ENCODE peak calls at places on chromosome X, in four cellular contexts. One of them, this sample, is unnamed.

GRCh38 chrX:48590203-48591103 is 6.8 kb upstream of the WDR13 start:
- DNase-seq in K562: no peak
- DNase-seq in Panc1: no peak
- DNase-seq in H1: no peak
- DNase-seq in this sample: no peak

GRCh38 chrX:153922932-153923857 is 2.9 kb downstream of the ARHGAP4 start:
- DNase-seq in Panc1: no peak
- DNase-seq in H1: no peak
- DNase-seq in K562: no peak
- DNase-seq in this sample: no peak

GRCh38 chrX:126658447-126658846 is 105.8 kb upstream of the DCAF12L1 start:
- DNase-seq in Panc1: no peak
- DNase-seq in K562: no peak
- DNase-seq in H1: no peak
- DNase-seq in this sample: no peak

GRCh38 chrX:122641136-122641535 is 542.9 kb upstream of the GRIA3 start:
- DNase-seq in K562: no peak
- DNase-seq in Panc1: no peak
- DNase-seq in H1: no peak
- DNase-seq in this sample: no peak

GRCh38 chrX:2928127-2928582 is 984 bp downstream of the ARSD start:
- DNase-seq in K562: no peak
- DNase-seq in Panc1: no peak
- DNase-seq in H1: peak
- DNase-seq in this sample: peak

GRCh38 chrX:12790878-12791252 is 347 bp upstream of the PRPS2 start:
- DNase-seq in K562: no peak
- DNase-seq in H1: no peak
- DNase-seq in Panc1: no peak
- DNase-seq in this sample: no peak

GRCh38 chrX:109840585-109840984 is 107.5 kb upstream of the ACSL4 start:
- DNase-seq in Panc1: no peak
- DNase-seq in H1: no peak
- DNase-seq in K562: peak
- DNase-seq in this sample: no peak

GRCh38 chrX:17081535-17081934 is 135.1 kb downstream of the REPS2 start:
- DNase-seq in Panc1: no peak
- DNase-seq in K562: no peak
- DNase-seq in H1: no peak
- DNase-seq in this sample: no peak

GRCh38 chrX:33128048-33128805 is 83.1 kb downstream of the DMD start:
- DNase-seq in H1: no peak
- DNase-seq in Panc1: no peak
- DNase-seq in K562: no peak
- DNase-seq in this sample: no peak

GRCh38 chrX:149720021-149720689 is 8.3 kb downstream of the MAGEA11 start:
- DNase-seq in Panc1: no peak
- DNase-seq in H1: no peak
- DNase-seq in K562: no peak
- DNase-seq in this sample: no peak

GRCh38 chrX:103151799-103152198 is 58.9 kb upstream of the NXF3 start:
- DNase-seq in H1: no peak
- DNase-seq in Panc1: no peak
- DNase-seq in K562: no peak
- DNase-seq in this sample: no peak

GRCh38 chrX:25178555-25178954 is 162.8 kb upstream of the ARX start:
- DNase-seq in K562: no peak
- DNase-seq in Panc1: no peak
- DNase-seq in H1: no peak
- DNase-seq in this sample: no peak

GRCh38 chrX:115367455-115367854 is 77.9 kb downstream of the LUZP4 start:
- DNase-seq in K562: no peak
- DNase-seq in H1: no peak
- DNase-seq in Panc1: no peak
- DNase-seq in this sample: no peak

GRCh38 chrX:39869846-39870601 is 227.7 kb downstream of the BCOR start:
- DNase-seq in Panc1: no peak
- DNase-seq in H1: no peak
- DNase-seq in K562: peak
- DNase-seq in this sample: no peak

GRCh38 chrX:35665311-35665710 is 132.8 kb upstream of the MAGEB16 start:
- DNase-seq in H1: no peak
- DNase-seq in K562: no peak
- DNase-seq in Panc1: no peak
- DNase-seq in this sample: no peak

GRCh38 chrX:45506149-45506768 is 305.6 kb upstream of the DIPK2B start:
- DNase-seq in K562: no peak
- DNase-seq in Panc1: no peak
- DNase-seq in H1: no peak
- DNase-seq in this sample: no peak

GRCh38 chrX:38768079-38768478 is 33.2 kb upstream of the MID1IP1 start:
- DNase-seq in H1: no peak
- DNase-seq in Panc1: peak
- DNase-seq in K562: no peak
- DNase-seq in this sample: no peak

GRCh38 chrX:57178605-57179004 is 41.4 kb upstream of the SPIN2A start:
- DNase-seq in Panc1: no peak
- DNase-seq in K562: no peak
- DNase-seq in H1: no peak
- DNase-seq in this sample: no peak

GRCh38 chrX:117973175-117974075 is 143.2 kb downstream of the KLHL13 start:
- DNase-seq in H1: no peak
- DNase-seq in Panc1: no peak
- DNase-seq in K562: no peak
- DNase-seq in this sample: no peak

GRCh38 chrX:960821-961220 is 251.6 kb downstream of the CRLF2 start:
- DNase-seq in H1: no peak
- DNase-seq in Panc1: no peak
- DNase-seq in K562: no peak
- DNase-seq in this sample: no peak

GRCh38 chrX:18353931-18354368 is 538 bp downstream of the SCML2 start:
- DNase-seq in Panc1: no peak
- DNase-seq in K562: peak
- DNase-seq in H1: no peak
- DNase-seq in this sample: no peak

GRCh38 chrX:132463411-132463810 is 25.4 kb downstream of the MBNL3 start:
- DNase-seq in Panc1: no peak
- DNase-seq in H1: no peak
- DNase-seq in K562: peak
- DNase-seq in this sample: no peak

GRCh38 chrX:997631-998137 is 214.8 kb downstream of the CRLF2 start:
- DNase-seq in Panc1: no peak
- DNase-seq in K562: no peak
- DNase-seq in H1: peak
- DNase-seq in this sample: no peak

GRCh38 chrX:132023896-132024386 is 839 bp downstream of the STK26 start:
- DNase-seq in H1: peak
- DNase-seq in K562: peak
- DNase-seq in Panc1: no peak
- DNase-seq in this sample: peak

GRCh38 chrX:153554519-153555167 is 37.2 kb downstream of the ATP2B3 start:
- DNase-seq in K562: peak
- DNase-seq in H1: no peak
- DNase-seq in Panc1: peak
- DNase-seq in this sample: no peak

GRCh38 chrX:112844250-112844649 is 3.6 kb upstream of the AMOT start:
- DNase-seq in H1: no peak
- DNase-seq in K562: no peak
- DNase-seq in Panc1: no peak
- DNase-seq in this sample: no peak

GRCh38 chrX:1239681-1240142 is 27.3 kb upstream of the CRLF2 start:
- DNase-seq in H1: no peak
- DNase-seq in Panc1: no peak
- DNase-seq in K562: no peak
- DNase-seq in this sample: peak

GRCh38 chrX:73916931-73917657 is 354.1 kb downstream of the CHIC1 start:
- DNase-seq in H1: peak
- DNase-seq in Panc1: no peak
- DNase-seq in K562: no peak
- DNase-seq in this sample: no peak

GRCh38 chrX:38817004-38817703 is 15.9 kb downstream of the MID1IP1 start:
- DNase-seq in Panc1: no peak
- DNase-seq in K562: peak
- DNase-seq in H1: no peak
- DNase-seq in this sample: no peak

GRCh38 chrX:96982159-96982558 is 98.5 kb downstream of the RPA4 start:
- DNase-seq in Panc1: no peak
- DNase-seq in H1: no peak
- DNase-seq in K562: no peak
- DNase-seq in this sample: no peak

GRCh38 chrX:38103857-38104812 is 97.8 kb downstream of the SYTL5 start:
- DNase-seq in K562: no peak
- DNase-seq in Panc1: no peak
- DNase-seq in H1: no peak
- DNase-seq in this sample: no peak

GRCh38 chrX:96004386-96004785 is 680.3 kb upstream of the DIAPH2 start:
- DNase-seq in K562: no peak
- DNase-seq in Panc1: no peak
- DNase-seq in H1: no peak
- DNase-seq in this sample: no peak

GRCh38 chrX:15566244-15566643 is 34.5 kb downstream of the ACE2 start:
- DNase-seq in H1: no peak
- DNase-seq in Panc1: no peak
- DNase-seq in K562: peak
- DNase-seq in this sample: no peak

GRCh38 chrX:26649534-26649933 is 433.6 kb downstream of the MAGEB5 start:
- DNase-seq in K562: peak
- DNase-seq in Panc1: peak
- DNase-seq in H1: no peak
- DNase-seq in this sample: no peak

GRCh38 chrX:63932006-63932405 is 147.0 kb upstream of the ARHGEF9 start:
- DNase-seq in H1: no peak
- DNase-seq in K562: no peak
- DNase-seq in Panc1: no peak
- DNase-seq in this sample: no peak

GRCh38 chrX:124592745-124593144 is 246.4 kb downstream of the SH2D1A start:
- DNase-seq in H1: no peak
- DNase-seq in K562: no peak
- DNase-seq in Panc1: no peak
- DNase-seq in this sample: no peak

GRCh38 chrX:30702736-30703135 is 49.5 kb downstream of the GK start:
- DNase-seq in K562: no peak
- DNase-seq in Panc1: no peak
- DNase-seq in H1: no peak
- DNase-seq in this sample: no peak

GRCh38 chrX:105331244-105331643 is 110.8 kb upstream of the TEX13A start:
- DNase-seq in K562: no peak
- DNase-seq in H1: no peak
- DNase-seq in Panc1: no peak
- DNase-seq in this sample: no peak

GRCh38 chrX:96791559-96791958 is 92.1 kb upstream of the RPA4 start:
- DNase-seq in Panc1: no peak
- DNase-seq in K562: no peak
- DNase-seq in H1: no peak
- DNase-seq in this sample: no peak

GRCh38 chrX:11351375-11352295 is 58.4 kb downstream of the AMELX start:
- DNase-seq in H1: no peak
- DNase-seq in K562: no peak
- DNase-seq in Panc1: no peak
- DNase-seq in this sample: peak
- TF ChIP-seq POLR2AphosphoS5 in H1: no peak
- TF ChIP-seq POLR2AphosphoS5 in K562: no peak
- TF ChIP-seq POLR2AphosphoS5 in Panc1: no peak
- TF ChIP-seq POLR2AphosphoS5 in this sample: no peak

GRCh38 chrX:54808605-54809483 is 1.3 kb downstream of the MAGED2 start:
- DNase-seq in K562: peak
- DNase-seq in Panc1: peak
- DNase-seq in H1: peak
- DNase-seq in this sample: peak
- TF ChIP-seq POLR2AphosphoS5 in K562: no peak
- TF ChIP-seq POLR2AphosphoS5 in Panc1: peak
- TF ChIP-seq POLR2AphosphoS5 in H1: no peak
- TF ChIP-seq POLR2AphosphoS5 in this sample: no peak

GRCh38 chrX:71301195-71301924 is at the start of gene ITGB1BP2:
- DNase-seq in K562: no peak
- DNase-seq in Panc1: no peak
- DNase-seq in H1: no peak
- DNase-seq in this sample: no peak

GRCh38 chrX:71298119-71298518 is 3.4 kb upstream of the ITGB1BP2 start:
- DNase-seq in Panc1: no peak
- DNase-seq in K562: no peak
- DNase-seq in H1: no peak
- DNase-seq in this sample: no peak

GRCh38 chrX:71291381-71291780 is 7.9 kb downstream of the NONO start:
- DNase-seq in Panc1: no peak
- DNase-seq in K562: no peak
- DNase-seq in H1: no peak
- DNase-seq in this sample: no peak

GRCh38 chrX:71292669-71293379 is 8.7 kb upstream of the ITGB1BP2 start:
- DNase-seq in K562: no peak
- DNase-seq in Panc1: no peak
- DNase-seq in H1: no peak
- DNase-seq in this sample: no peak

GRCh38 chrX:71296806-71297205 is 4.7 kb upstream of the ITGB1BP2 start:
- DNase-seq in Panc1: no peak
- DNase-seq in H1: no peak
- DNase-seq in K562: no peak
- DNase-seq in this sample: no peak
- TF ChIP-seq POLR2AphosphoS5 in Panc1: no peak
- TF ChIP-seq POLR2AphosphoS5 in H1: peak
- TF ChIP-seq POLR2AphosphoS5 in K562: no peak
- TF ChIP-seq POLR2AphosphoS5 in this sample: no peak

DNA sequence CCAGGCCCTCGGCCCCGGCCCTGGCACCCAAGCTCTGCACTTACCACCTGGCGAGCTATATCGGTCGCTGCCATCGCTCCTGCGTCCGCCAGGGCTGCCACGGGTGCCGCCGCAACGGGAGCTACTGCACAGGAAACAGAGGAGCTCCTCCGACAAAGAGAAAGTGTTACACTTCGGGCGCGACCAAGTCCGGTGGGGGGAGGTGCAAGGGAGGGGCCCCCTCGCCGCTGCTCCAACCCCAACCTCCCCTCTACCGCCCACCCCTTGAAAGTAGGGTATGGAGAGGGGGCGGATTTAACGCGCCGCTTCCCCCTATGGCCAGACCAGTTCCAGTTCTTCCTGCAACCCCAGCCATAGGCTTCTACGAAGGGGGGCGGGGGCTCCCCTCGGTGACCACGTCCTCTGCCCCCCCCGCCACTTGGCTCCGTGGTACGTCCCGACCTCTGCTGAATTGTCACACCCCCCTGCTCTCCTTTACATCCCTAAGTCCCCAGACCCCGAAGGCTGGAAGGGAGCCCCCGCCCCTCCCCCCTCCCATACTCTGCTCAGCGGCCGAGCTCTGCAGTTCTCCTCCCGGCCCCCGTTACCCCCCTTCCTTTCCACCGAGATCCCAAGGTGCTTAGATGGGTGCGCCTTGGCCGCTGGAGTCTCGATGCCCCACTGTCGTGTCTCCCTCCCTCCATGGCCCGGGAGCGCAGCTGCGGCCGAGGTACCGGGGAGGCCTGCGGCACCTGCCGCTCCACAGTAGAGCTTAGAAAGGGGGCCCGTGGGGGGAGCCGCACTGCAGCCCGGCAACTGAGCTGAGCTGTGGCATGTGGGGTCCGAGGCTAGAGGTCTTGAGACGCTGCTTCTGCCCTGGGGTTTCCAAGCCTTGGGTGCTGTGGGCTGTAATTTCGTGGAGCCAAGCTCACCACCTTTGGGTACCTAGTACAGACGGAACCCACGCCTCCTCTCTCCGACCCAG is at the start of gene SEPTIN6:
- DNase-seq in H1: peak
- DNase-seq in Panc1: no peak
- DNase-seq in K562: peak
- DNase-seq in this sample: peak
- TF ChIP-seq POLR2AphosphoS5 in H1: no peak
- TF ChIP-seq POLR2AphosphoS5 in Panc1: peak
- TF ChIP-seq POLR2AphosphoS5 in K562: peak
- TF ChIP-seq POLR2AphosphoS5 in this sample: no peak